ENCODE peak calls at places on chromosomes 2 and 18, in seven cellular contexts. One of them, this sample, is unnamed.

GRCh38 chr2:191369034-191369433 is 123.8 kb downstream of the MYO1B start:
- DNase-seq in NCI-H2029 treated with DMSO at 0.1 percent for 48 hours: no peak
- DNase-seq in CD4-positive, alpha-beta T cell: no peak
- DNase-seq in upper lobe of right lung: no peak
- DNase-seq in AG08395: no peak
- DNase-seq in cardiac muscle cell: no peak
- DNase-seq in ureter: no peak
- DNase-seq in this sample: no peak

GRCh38 chr2:7837232-7837760 is 844.6 kb upstream of the ID2 start:
- DNase-seq in NCI-H2029 treated with DMSO at 0.1 percent for 48 hours: peak; percentile 10
- DNase-seq in CD4-positive, alpha-beta T cell: no peak
- DNase-seq in upper lobe of right lung: no peak
- DNase-seq in AG08395: no peak
- DNase-seq in cardiac muscle cell: no peak
- DNase-seq in ureter: no peak
- DNase-seq in this sample: no peak

GRCh38 chr2:126979604-126980003 is 80.9 kb downstream of the TEX51 start:
- DNase-seq in NCI-H2029 treated with DMSO at 0.1 percent for 48 hours: no peak
- DNase-seq in CD4-positive, alpha-beta T cell: no peak
- DNase-seq in upper lobe of right lung: no peak
- DNase-seq in AG08395: no peak
- DNase-seq in cardiac muscle cell: no peak
- DNase-seq in ureter: no peak
- DNase-seq in this sample: no peak

GRCh38 chr2:102155703-102156515 is 13.4 kb downstream of the IL1R1 start:
- DNase-seq in NCI-H2029 treated with DMSO at 0.1 percent for 48 hours: no peak
- DNase-seq in CD4-positive, alpha-beta T cell: no peak
- DNase-seq in upper lobe of right lung: no peak
- DNase-seq in AG08395: peak; percentile 48
- DNase-seq in cardiac muscle cell: no peak
- DNase-seq in ureter: peak; percentile 70
- DNase-seq in this sample: no peak

GRCh38 chr2:189830510-189830909 is 46.3 kb downstream of the PMS1 start:
- DNase-seq in NCI-H2029 treated with DMSO at 0.1 percent for 48 hours: peak; percentile 93
- DNase-seq in CD4-positive, alpha-beta T cell: no peak
- DNase-seq in upper lobe of right lung: no peak
- DNase-seq in AG08395: no peak
- DNase-seq in cardiac muscle cell: peak; percentile 67
- DNase-seq in ureter: no peak
- DNase-seq in this sample: no peak

GRCh38 chr2:155766342-155767115 is 566.0 kb downstream of the NR4A2 start:
- DNase-seq in NCI-H2029 treated with DMSO at 0.1 percent for 48 hours: no peak
- DNase-seq in CD4-positive, alpha-beta T cell: no peak
- DNase-seq in upper lobe of right lung: no peak
- DNase-seq in AG08395: no peak
- DNase-seq in cardiac muscle cell: no peak
- DNase-seq in ureter: no peak
- DNase-seq in this sample: no peak

GRCh38 chr18:78713064-78713463 is 266.6 kb upstream of the SALL3 start:
- DNase-seq in NCI-H2029 treated with DMSO at 0.1 percent for 48 hours: no peak
- DNase-seq in CD4-positive, alpha-beta T cell: no peak
- DNase-seq in upper lobe of right lung: no peak
- DNase-seq in AG08395: no peak
- DNase-seq in cardiac muscle cell: peak; percentile 84
- DNase-seq in ureter: no peak
- DNase-seq in this sample: no peak

GRCh38 chr2:94875064-94875819 is 4.0 kb downstream of the TEKT4 start:
- DNase-seq in NCI-H2029 treated with DMSO at 0.1 percent for 48 hours: no peak
- DNase-seq in CD4-positive, alpha-beta T cell: no peak
- DNase-seq in upper lobe of right lung: peak; percentile 53
- DNase-seq in AG08395: no peak
- DNase-seq in cardiac muscle cell: no peak
- DNase-seq in ureter: no peak
- DNase-seq in this sample: no peak

GRCh38 chr2:152790883-152791282 is 72.5 kb downstream of the ARL6IP6 start:
- DNase-seq in NCI-H2029 treated with DMSO at 0.1 percent for 48 hours: no peak
- DNase-seq in CD4-positive, alpha-beta T cell: no peak
- DNase-seq in upper lobe of right lung: no peak
- DNase-seq in AG08395: no peak
- DNase-seq in cardiac muscle cell: no peak
- DNase-seq in ureter: no peak
- DNase-seq in this sample: no peak

GRCh38 chr2:240327566-240327965 is 107.9 kb upstream of the GPC1 start:
- DNase-seq in NCI-H2029 treated with DMSO at 0.1 percent for 48 hours: no peak
- DNase-seq in CD4-positive, alpha-beta T cell: no peak
- DNase-seq in upper lobe of right lung: no peak
- DNase-seq in AG08395: no peak
- DNase-seq in cardiac muscle cell: no peak
- DNase-seq in ureter: no peak
- DNase-seq in this sample: no peak

GRCh38 chr2:16034975-16035746 is 94.8 kb downstream of the MYCN start:
- DNase-seq in NCI-H2029 treated with DMSO at 0.1 percent for 48 hours: no peak
- DNase-seq in CD4-positive, alpha-beta T cell: no peak
- DNase-seq in upper lobe of right lung: no peak
- DNase-seq in AG08395: no peak
- DNase-seq in cardiac muscle cell: no peak
- DNase-seq in ureter: no peak
- DNase-seq in this sample: no peak

GRCh38 chr2:228827056-228827455 is 444.0 kb downstream of the PID1 start:
- DNase-seq in NCI-H2029 treated with DMSO at 0.1 percent for 48 hours: no peak
- DNase-seq in CD4-positive, alpha-beta T cell: no peak
- DNase-seq in upper lobe of right lung: no peak
- DNase-seq in AG08395: peak; percentile 69
- DNase-seq in cardiac muscle cell: no peak
- DNase-seq in ureter: no peak
- DNase-seq in this sample: no peak

GRCh38 chr2:66805136-66805535 is 370.2 kb downstream of the MEIS1 start:
- DNase-seq in NCI-H2029 treated with DMSO at 0.1 percent for 48 hours: no peak
- DNase-seq in CD4-positive, alpha-beta T cell: no peak
- DNase-seq in upper lobe of right lung: no peak
- DNase-seq in AG08395: no peak
- DNase-seq in cardiac muscle cell: peak; percentile 10
- DNase-seq in ureter: no peak
- DNase-seq in this sample: no peak

GRCh38 chr2:128646091-128646490 is 327.4 kb upstream of the HS6ST1 start:
- DNase-seq in NCI-H2029 treated with DMSO at 0.1 percent for 48 hours: no peak
- DNase-seq in CD4-positive, alpha-beta T cell: no peak
- DNase-seq in upper lobe of right lung: peak; percentile 42
- DNase-seq in AG08395: no peak
- DNase-seq in cardiac muscle cell: no peak
- DNase-seq in ureter: peak; percentile 32
- DNase-seq in this sample: no peak

GRCh38 chr2:143125647-143126046 is 3.6 kb upstream of the ARHGAP15 start:
- DNase-seq in NCI-H2029 treated with DMSO at 0.1 percent for 48 hours: no peak
- DNase-seq in CD4-positive, alpha-beta T cell: no peak
- DNase-seq in upper lobe of right lung: no peak
- DNase-seq in AG08395: no peak
- DNase-seq in cardiac muscle cell: no peak
- DNase-seq in ureter: no peak
- DNase-seq in this sample: no peak

GRCh38 chr2:203650860-203651613 is 55.4 kb upstream of the CD28 start:
- DNase-seq in NCI-H2029 treated with DMSO at 0.1 percent for 48 hours: peak; percentile 76
- DNase-seq in CD4-positive, alpha-beta T cell: no peak
- DNase-seq in upper lobe of right lung: no peak
- DNase-seq in AG08395: peak; percentile 37
- DNase-seq in cardiac muscle cell: no peak
- DNase-seq in ureter: no peak
- DNase-seq in this sample: peak; percentile 81

GRCh38 chr2:43724728-43725526 is 48.7 kb upstream of the C1GALT1C1L start:
- DNase-seq in NCI-H2029 treated with DMSO at 0.1 percent for 48 hours: no peak
- DNase-seq in CD4-positive, alpha-beta T cell: no peak
- DNase-seq in upper lobe of right lung: no peak
- DNase-seq in AG08395: no peak
- DNase-seq in cardiac muscle cell: peak; percentile 14
- DNase-seq in ureter: no peak
- DNase-seq in this sample: no peak

GRCh38 chr2:111226797-111227700 is 106.3 kb downstream of the BCL2L11 start:
- DNase-seq in NCI-H2029 treated with DMSO at 0.1 percent for 48 hours: no peak
- DNase-seq in CD4-positive, alpha-beta T cell: no peak
- DNase-seq in upper lobe of right lung: no peak
- DNase-seq in AG08395: peak; percentile 44
- DNase-seq in cardiac muscle cell: no peak
- DNase-seq in ureter: no peak
- DNase-seq in this sample: no peak

GRCh38 chr2:149271575-149271974 is 58.8 kb upstream of the LYPD6 start:
- DNase-seq in NCI-H2029 treated with DMSO at 0.1 percent for 48 hours: no peak
- DNase-seq in CD4-positive, alpha-beta T cell: no peak
- DNase-seq in upper lobe of right lung: no peak
- DNase-seq in AG08395: no peak
- DNase-seq in cardiac muscle cell: no peak
- DNase-seq in ureter: no peak
- DNase-seq in this sample: no peak

GRCh38 chr2:234911271-234911670 is 40.5 kb upstream of the SH3BP4 start:
- DNase-seq in NCI-H2029 treated with DMSO at 0.1 percent for 48 hours: no peak
- DNase-seq in CD4-positive, alpha-beta T cell: no peak
- DNase-seq in upper lobe of right lung: no peak
- DNase-seq in AG08395: peak; percentile 87
- DNase-seq in cardiac muscle cell: no peak
- DNase-seq in ureter: no peak
- DNase-seq in this sample: no peak

GRCh38 chr18:35459997-35460396 is 37.8 kb downstream of the INO80C start:
- DNase-seq in NCI-H2029 treated with DMSO at 0.1 percent for 48 hours: no peak
- DNase-seq in CD4-positive, alpha-beta T cell: no peak
- DNase-seq in upper lobe of right lung: no peak
- DNase-seq in AG08395: no peak
- DNase-seq in cardiac muscle cell: no peak
- DNase-seq in ureter: no peak
- DNase-seq in this sample: no peak

GRCh38 chr18:23824704-23825103 is 135.5 kb downstream of the LAMA3 start:
- DNase-seq in NCI-H2029 treated with DMSO at 0.1 percent for 48 hours: no peak
- DNase-seq in CD4-positive, alpha-beta T cell: no peak
- DNase-seq in upper lobe of right lung: no peak
- DNase-seq in AG08395: no peak
- DNase-seq in cardiac muscle cell: no peak
- DNase-seq in ureter: no peak
- DNase-seq in this sample: no peak

GRCh38 chr2:111671426-111672150 is 212.4 kb downstream of the ANAPC1 start:
- DNase-seq in NCI-H2029 treated with DMSO at 0.1 percent for 48 hours: no peak
- DNase-seq in CD4-positive, alpha-beta T cell: no peak
- DNase-seq in upper lobe of right lung: no peak
- DNase-seq in AG08395: peak; percentile 52
- DNase-seq in cardiac muscle cell: no peak
- DNase-seq in ureter: peak; percentile 60
- DNase-seq in this sample: no peak

GRCh38 chr2:212364106-212364505 is 174.5 kb downstream of the ERBB4 start:
- DNase-seq in NCI-H2029 treated with DMSO at 0.1 percent for 48 hours: no peak
- DNase-seq in CD4-positive, alpha-beta T cell: no peak
- DNase-seq in upper lobe of right lung: no peak
- DNase-seq in AG08395: peak; percentile 31
- DNase-seq in cardiac muscle cell: no peak
- DNase-seq in ureter: no peak
- DNase-seq in this sample: no peak

GRCh38 chr2:16773080-16773713 is 107.6 kb upstream of the CYRIA start:
- DNase-seq in NCI-H2029 treated with DMSO at 0.1 percent for 48 hours: no peak
- DNase-seq in CD4-positive, alpha-beta T cell: no peak
- DNase-seq in upper lobe of right lung: no peak
- DNase-seq in AG08395: peak; percentile 54
- DNase-seq in cardiac muscle cell: peak; percentile 77
- DNase-seq in ureter: peak; percentile 51
- DNase-seq in this sample: peak; percentile 43

GRCh38 chr2:52934354-52934898 is 833.2 kb upstream of the CHAC2 start:
- DNase-seq in NCI-H2029 treated with DMSO at 0.1 percent for 48 hours: no peak
- DNase-seq in CD4-positive, alpha-beta T cell: no peak
- DNase-seq in upper lobe of right lung: no peak
- DNase-seq in AG08395: no peak
- DNase-seq in cardiac muscle cell: no peak
- DNase-seq in ureter: no peak
- DNase-seq in this sample: no peak

GRCh38 chr18:37496568-37496967 is 69.0 kb downstream of the CELF4 start:
- DNase-seq in NCI-H2029 treated with DMSO at 0.1 percent for 48 hours: no peak
- DNase-seq in CD4-positive, alpha-beta T cell: no peak
- DNase-seq in upper lobe of right lung: no peak
- DNase-seq in AG08395: no peak
- DNase-seq in cardiac muscle cell: no peak
- DNase-seq in ureter: no peak
- DNase-seq in this sample: no peak

GRCh38 chr2:16266571-16266970 is 326.2 kb downstream of the MYCN start:
- DNase-seq in NCI-H2029 treated with DMSO at 0.1 percent for 48 hours: no peak
- DNase-seq in CD4-positive, alpha-beta T cell: no peak
- DNase-seq in upper lobe of right lung: no peak
- DNase-seq in AG08395: no peak
- DNase-seq in cardiac muscle cell: no peak
- DNase-seq in ureter: no peak
- DNase-seq in this sample: no peak

GRCh38 chr2:12742891-12743290 is 26.2 kb downstream of the TRIB2 start:
- DNase-seq in NCI-H2029 treated with DMSO at 0.1 percent for 48 hours: no peak
- DNase-seq in CD4-positive, alpha-beta T cell: no peak
- DNase-seq in upper lobe of right lung: no peak
- DNase-seq in AG08395: peak; percentile 26
- DNase-seq in cardiac muscle cell: no peak
- DNase-seq in ureter: no peak
- DNase-seq in this sample: no peak

GRCh38 chr2:241897231-241897916 is 27.8 kb downstream of the RTP5 start:
- DNase-seq in NCI-H2029 treated with DMSO at 0.1 percent for 48 hours: no peak
- DNase-seq in CD4-positive, alpha-beta T cell: no peak
- DNase-seq in upper lobe of right lung: peak; percentile 39
- DNase-seq in AG08395: no peak
- DNase-seq in cardiac muscle cell: no peak
- DNase-seq in ureter: no peak
- DNase-seq in this sample: no peak

GRCh38 chr2:203678971-203679370 is 27.5 kb upstream of the CD28 start:
- DNase-seq in NCI-H2029 treated with DMSO at 0.1 percent for 48 hours: no peak
- DNase-seq in CD4-positive, alpha-beta T cell: no peak
- DNase-seq in upper lobe of right lung: no peak
- DNase-seq in AG08395: no peak
- DNase-seq in cardiac muscle cell: no peak
- DNase-seq in ureter: no peak
- DNase-seq in this sample: no peak

GRCh38 chr2:161556440-161556839 is 67.8 kb upstream of the SLC4A10 start:
- DNase-seq in NCI-H2029 treated with DMSO at 0.1 percent for 48 hours: no peak
- DNase-seq in CD4-positive, alpha-beta T cell: no peak
- DNase-seq in upper lobe of right lung: no peak
- DNase-seq in AG08395: no peak
- DNase-seq in cardiac muscle cell: no peak
- DNase-seq in ureter: no peak
- DNase-seq in this sample: no peak

GRCh38 chr18:519019-519879 is 18.7 kb upstream of the COLEC12 start:
- DNase-seq in NCI-H2029 treated with DMSO at 0.1 percent for 48 hours: no peak
- DNase-seq in CD4-positive, alpha-beta T cell: no peak
- DNase-seq in upper lobe of right lung: no peak
- DNase-seq in AG08395: peak; percentile 56
- DNase-seq in cardiac muscle cell: peak; percentile 12
- DNase-seq in ureter: peak; percentile 54
- DNase-seq in this sample: no peak

GRCh38 chr2:134713606-134714005 is 5.2 kb downstream of the TMEM163 start:
- DNase-seq in NCI-H2029 treated with DMSO at 0.1 percent for 48 hours: no peak
- DNase-seq in CD4-positive, alpha-beta T cell: no peak
- DNase-seq in upper lobe of right lung: no peak
- DNase-seq in AG08395: no peak
- DNase-seq in cardiac muscle cell: no peak
- DNase-seq in ureter: no peak
- DNase-seq in this sample: no peak

GRCh38 chr2:133324150-133324561 is 244.1 kb downstream of the NCKAP5 start:
- DNase-seq in NCI-H2029 treated with DMSO at 0.1 percent for 48 hours: no peak
- DNase-seq in CD4-positive, alpha-beta T cell: no peak
- DNase-seq in upper lobe of right lung: no peak
- DNase-seq in AG08395: peak; percentile 86
- DNase-seq in cardiac muscle cell: no peak
- DNase-seq in ureter: no peak
- DNase-seq in this sample: peak; percentile 36

GRCh38 chr2:152861349-152861942 is 143.0 kb downstream of the ARL6IP6 start:
- DNase-seq in NCI-H2029 treated with DMSO at 0.1 percent for 48 hours: peak; percentile 41
- DNase-seq in CD4-positive, alpha-beta T cell: no peak
- DNase-seq in upper lobe of right lung: no peak
- DNase-seq in AG08395: peak; percentile 13
- DNase-seq in cardiac muscle cell: peak; percentile 19
- DNase-seq in ureter: no peak
- DNase-seq in this sample: no peak

This sample was measured in DMS153.